ENCODE peak calls at places on chromosome 19, in four cellular contexts. One of them, this sample, is unnamed.
A peak's percentile ranks its signal among the peaks of the same experiment; 100 is the strongest.

GRCh38 chr19:58097783-58098681 is at the start of gene ZSCAN18:
- DNase-seq in psoas muscle: peak; percentile 98
- DNase-seq in neural progenitor cell: peak; percentile 100
- DNase-seq in sigmoid colon: peak; percentile 99
- DNase-seq in this sample: peak; percentile 85

GRCh38 chr19:41703602-41704293 is 4.7 kb upstream of the CEACAM5 start:
- DNase-seq in neural progenitor cell: no peak
- DNase-seq in psoas muscle: no peak
- DNase-seq in sigmoid colon: peak; percentile 30
- DNase-seq in this sample: no peak

GRCh38 chr19:35592226-35592625 is 6.3 kb downstream of the PMIS2 start:
- DNase-seq in sigmoid colon: no peak
- DNase-seq in psoas muscle: no peak
- DNase-seq in neural progenitor cell: peak; percentile 76
- DNase-seq in this sample: no peak

GRCh38 chr19:8342684-8343482 is at the start of gene KANK3:
- DNase-seq in psoas muscle: peak; percentile 95
- DNase-seq in sigmoid colon: peak; percentile 95
- DNase-seq in neural progenitor cell: peak; percentile 97
- DNase-seq in this sample: peak; percentile 84

GRCh38 chr19:33152178-33152577 is 20.3 kb downstream of the WDR88 start:
- DNase-seq in sigmoid colon: no peak
- DNase-seq in psoas muscle: no peak
- DNase-seq in neural progenitor cell: no peak
- DNase-seq in this sample: no peak

GRCh38 chr19:38904463-38905185 is 4.9 kb downstream of the NFKBIB start:
- DNase-seq in neural progenitor cell: no peak
- DNase-seq in psoas muscle: no peak
- DNase-seq in sigmoid colon: no peak
- DNase-seq in this sample: no peak

GRCh38 chr19:12763100-12763499 is 11.5 kb downstream of the BEST2 start:
- DNase-seq in psoas muscle: no peak
- DNase-seq in neural progenitor cell: no peak
- DNase-seq in sigmoid colon: no peak
- DNase-seq in this sample: no peak

GRCh38 chr19:38877781-38878574 is at the start of gene RINL:
- DNase-seq in sigmoid colon: no peak
- DNase-seq in neural progenitor cell: no peak
- DNase-seq in psoas muscle: no peak
- DNase-seq in this sample: no peak

GRCh38 chr19:33302974-33303790 is 848 bp upstream of the CEBPA start:
- DNase-seq in psoas muscle: peak; percentile 68
- DNase-seq in neural progenitor cell: peak; percentile 84
- DNase-seq in sigmoid colon: peak; percentile 81
- DNase-seq in this sample: peak; percentile 42

GRCh38 chr19:33285441-33285927 is 16.9 kb downstream of the CEBPA start:
- DNase-seq in sigmoid colon: no peak
- DNase-seq in neural progenitor cell: no peak
- DNase-seq in psoas muscle: no peak
- DNase-seq in this sample: no peak

GRCh38 chr19:41325947-41326706 is 16.2 kb downstream of the CCDC97 start:
- DNase-seq in psoas muscle: no peak
- DNase-seq in sigmoid colon: no peak
- DNase-seq in neural progenitor cell: no peak
- DNase-seq in this sample: no peak

GRCh38 chr19:32543107-32543900 is 37.7 kb upstream of the PDCD5 start:
- DNase-seq in sigmoid colon: no peak
- DNase-seq in neural progenitor cell: no peak
- DNase-seq in psoas muscle: no peak
- DNase-seq in this sample: no peak

GRCh38 chr19:4585556-4585955 is 26.1 kb upstream of the SEMA6B start:
- DNase-seq in sigmoid colon: no peak
- DNase-seq in psoas muscle: no peak
- DNase-seq in neural progenitor cell: no peak
- DNase-seq in this sample: no peak

GRCh38 chr19:38735257-38735686 is 9.0 kb downstream of the CAPN12 start:
- DNase-seq in psoas muscle: no peak
- DNase-seq in neural progenitor cell: peak; percentile 72
- DNase-seq in sigmoid colon: peak; percentile 66
- DNase-seq in this sample: peak; percentile 37

GRCh38 chr19:7340959-7341837 is 7.5 kb upstream of the ARHGEF18 start:
- DNase-seq in psoas muscle: peak; percentile 80
- DNase-seq in neural progenitor cell: peak; percentile 88
- DNase-seq in sigmoid colon: peak; percentile 89
- DNase-seq in this sample: peak; percentile 37

GRCh38 chr19:33865306-33865705 is 68.6 kb downstream of the KCTD15 start:
- DNase-seq in neural progenitor cell: no peak
- DNase-seq in psoas muscle: no peak
- DNase-seq in sigmoid colon: no peak
- DNase-seq in this sample: no peak

GRCh38 chr19:34471906-34472305 is 9.7 kb upstream of the WTIP start:
- DNase-seq in neural progenitor cell: no peak
- DNase-seq in psoas muscle: no peak
- DNase-seq in sigmoid colon: no peak
- DNase-seq in this sample: peak; percentile 11

GRCh38 chr19:38035515-38036495 is 128.8 kb downstream of the SIPA1L3 start:
- DNase-seq in psoas muscle: no peak
- DNase-seq in sigmoid colon: no peak
- DNase-seq in neural progenitor cell: no peak
- DNase-seq in this sample: no peak

GRCh38 chr19:16404396-16404795 is 67.4 kb downstream of the EPS15L1 start:
- DNase-seq in psoas muscle: no peak
- DNase-seq in neural progenitor cell: no peak
- DNase-seq in sigmoid colon: no peak
- DNase-seq in this sample: no peak

GRCh38 chr19:57031156-57031555 is 88.6 kb upstream of the USP29 start:
- DNase-seq in psoas muscle: no peak
- DNase-seq in neural progenitor cell: no peak
- DNase-seq in sigmoid colon: no peak
- DNase-seq in this sample: no peak

GRCh38 chr19:44789943-44790467 is 12.3 kb downstream of the CBLC start:
- DNase-seq in neural progenitor cell: no peak
- DNase-seq in sigmoid colon: no peak
- DNase-seq in psoas muscle: no peak
- DNase-seq in this sample: no peak

GRCh38 chr19:55253842-55254624 is 4.8 kb downstream of the PPP6R1 start:
- DNase-seq in sigmoid colon: no peak
- DNase-seq in neural progenitor cell: no peak
- DNase-seq in psoas muscle: no peak
- DNase-seq in this sample: no peak

GRCh38 chr19:55257461-55258411 is 1.1 kb downstream of the PPP6R1 start:
- DNase-seq in sigmoid colon: no peak
- DNase-seq in neural progenitor cell: peak; percentile 34
- DNase-seq in psoas muscle: no peak
- DNase-seq in this sample: no peak

GRCh38 chr19:55256562-55257460 is 2.0 kb downstream of the PPP6R1 start:
- DNase-seq in sigmoid colon: no peak
- DNase-seq in neural progenitor cell: no peak
- DNase-seq in psoas muscle: no peak
- DNase-seq in this sample: peak; percentile 2

GRCh38 chr19:55254625-55254977 is 4.2 kb downstream of the PPP6R1 start:
- DNase-seq in neural progenitor cell: no peak
- DNase-seq in sigmoid colon: no peak
- DNase-seq in psoas muscle: no peak
- DNase-seq in this sample: no peak

GRCh38 chr19:55255618-55256423 is 3.0 kb downstream of the PPP6R1 start:
- DNase-seq in neural progenitor cell: no peak
- DNase-seq in psoas muscle: no peak
- DNase-seq in sigmoid colon: no peak
- DNase-seq in this sample: peak; percentile 40
- H3K4me1 ChIP-seq in neural progenitor cell: peaks cover 20% of the 10 kb centered on the region
- H3K4me1 ChIP-seq in psoas muscle: peaks cover 63% of the 10 kb centered on the region
- H3K4me1 ChIP-seq in sigmoid colon: peaks cover 81% of the 10 kb centered on the region
- H3K4me1 ChIP-seq in this sample: peaks cover 14% of the 10 kb centered on the region

GRCh38 chr19:5631511-5632240 is 8.8 kb downstream of the SAFB start:
- DNase-seq in neural progenitor cell: no peak
- DNase-seq in sigmoid colon: no peak
- DNase-seq in psoas muscle: no peak
- DNase-seq in this sample: no peak
- H3K27ac ChIP-seq in neural progenitor cell: no peak overlapping the region
- H3K27ac ChIP-seq in sigmoid colon: peak overlapping the region; percentile 57
- H3K27ac ChIP-seq in psoas muscle: peak overlapping the region; percentile 32
- H3K27ac ChIP-seq in this sample: no peak overlapping the region

DNA sequence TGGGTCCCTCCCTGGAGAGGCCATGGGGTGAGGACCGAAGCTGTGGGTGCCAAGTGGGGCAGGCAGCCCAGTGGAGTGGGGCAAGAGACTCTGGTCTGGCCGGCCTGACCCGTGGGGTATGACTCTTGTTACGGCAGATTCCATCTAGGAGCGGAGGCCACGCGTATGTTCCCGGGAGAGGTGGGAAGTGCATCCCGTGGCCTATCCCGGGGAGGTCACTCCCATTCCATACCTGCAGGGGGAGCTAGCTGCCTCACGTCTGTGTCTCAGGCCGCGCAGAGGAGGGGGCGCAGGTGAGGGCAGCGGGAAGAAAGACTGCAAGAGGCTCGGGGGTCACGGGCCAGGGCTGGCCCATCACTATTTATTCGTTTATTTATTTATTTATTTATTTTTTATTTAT is 4.9 kb downstream of the CSNK1G2 start:
- DNase-seq in neural progenitor cell: peak; percentile 84
- DNase-seq in sigmoid colon: peak; percentile 80
- DNase-seq in psoas muscle: peak; percentile 49
- DNase-seq in this sample: no peak
- TF ChIP-seq CTCF in neural progenitor cell: peak; percentile 67
- TF ChIP-seq CTCF in sigmoid colon: peak; percentile 32
- TF ChIP-seq CTCF in psoas muscle: peak; percentile 39
- TF ChIP-seq CTCF in this sample: peak; percentile 67

GRCh38 chr19:6223461-6224307 is 56.1 kb downstream of the MLLT1 start:
- DNase-seq in sigmoid colon: no peak
- DNase-seq in neural progenitor cell: no peak
- DNase-seq in psoas muscle: peak; percentile 33
- DNase-seq in this sample: no peak
- H3K4me1 ChIP-seq in sigmoid colon: peaks cover 33% of the 10 kb centered on the region
- H3K4me1 ChIP-seq in neural progenitor cell: peaks cover 10% of the 10 kb centered on the region
- H3K4me1 ChIP-seq in psoas muscle: peaks cover 52% of the 10 kb centered on the region
- H3K4me1 ChIP-seq in this sample: no peaks in the 10 kb centered on the region

GRCh38 chr19:51521357-51521756 is 10.1 kb downstream of the SIGLEC6 start:
- DNase-seq in neural progenitor cell: no peak
- DNase-seq in sigmoid colon: no peak
- DNase-seq in psoas muscle: no peak
- DNase-seq in this sample: no peak
- H3K27ac ChIP-seq in neural progenitor cell: no peak overlapping the region
- H3K27ac ChIP-seq in sigmoid colon: no peak overlapping the region
- H3K27ac ChIP-seq in psoas muscle: no peak overlapping the region
- H3K27ac ChIP-seq in this sample: no peak overlapping the region

GRCh38 chr19:31111741-31112140 is 237.5 kb downstream of the TSHZ3 start:
- DNase-seq in sigmoid colon: no peak
- DNase-seq in neural progenitor cell: no peak
- DNase-seq in psoas muscle: no peak
- DNase-seq in this sample: no peak

GRCh38 chr19:31113250-31113685 is 236.0 kb downstream of the TSHZ3 start:
- DNase-seq in neural progenitor cell: no peak
- DNase-seq in sigmoid colon: no peak
- DNase-seq in psoas muscle: no peak
- DNase-seq in this sample: no peak

GRCh38 chr19:31109626-31110025 is 239.6 kb downstream of the TSHZ3 start:
- DNase-seq in neural progenitor cell: no peak
- DNase-seq in sigmoid colon: no peak
- DNase-seq in psoas muscle: no peak
- DNase-seq in this sample: no peak

GRCh38 chr19:31112158-31112557 is 237.1 kb downstream of the TSHZ3 start:
- DNase-seq in neural progenitor cell: no peak
- DNase-seq in sigmoid colon: peak; percentile 27
- DNase-seq in psoas muscle: no peak
- DNase-seq in this sample: no peak

DNA sequence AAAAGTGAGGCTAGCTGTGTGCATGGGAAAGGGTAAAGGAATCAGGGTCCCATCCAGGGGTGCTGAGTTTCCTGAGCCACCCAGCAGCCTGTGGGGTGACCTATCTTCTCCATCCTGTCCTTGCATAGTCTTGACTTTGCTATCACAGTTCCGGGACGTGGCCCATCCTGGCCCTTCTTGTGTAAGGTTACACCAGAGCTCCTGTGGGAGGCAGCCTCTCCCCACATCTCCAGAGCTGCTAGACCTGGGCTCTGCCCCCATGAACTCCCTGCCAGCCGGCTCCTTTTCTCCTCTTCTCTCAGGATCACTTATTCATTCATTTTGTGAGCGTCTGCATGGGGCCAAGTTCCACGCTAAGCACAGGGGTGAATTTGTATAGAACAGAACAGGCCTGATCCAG is 238.9 kb downstream of the TSHZ3 start:
- DNase-seq in neural progenitor cell: peak; percentile 61
- DNase-seq in psoas muscle: no peak
- DNase-seq in sigmoid colon: no peak
- DNase-seq in this sample: peak; percentile 29
- TF ChIP-seq CTCF in neural progenitor cell: peak; percentile 48
- TF ChIP-seq CTCF in psoas muscle: peak; percentile 10
- TF ChIP-seq CTCF in sigmoid colon: no peak
- TF ChIP-seq CTCF in this sample: peak; percentile 60

DNA sequence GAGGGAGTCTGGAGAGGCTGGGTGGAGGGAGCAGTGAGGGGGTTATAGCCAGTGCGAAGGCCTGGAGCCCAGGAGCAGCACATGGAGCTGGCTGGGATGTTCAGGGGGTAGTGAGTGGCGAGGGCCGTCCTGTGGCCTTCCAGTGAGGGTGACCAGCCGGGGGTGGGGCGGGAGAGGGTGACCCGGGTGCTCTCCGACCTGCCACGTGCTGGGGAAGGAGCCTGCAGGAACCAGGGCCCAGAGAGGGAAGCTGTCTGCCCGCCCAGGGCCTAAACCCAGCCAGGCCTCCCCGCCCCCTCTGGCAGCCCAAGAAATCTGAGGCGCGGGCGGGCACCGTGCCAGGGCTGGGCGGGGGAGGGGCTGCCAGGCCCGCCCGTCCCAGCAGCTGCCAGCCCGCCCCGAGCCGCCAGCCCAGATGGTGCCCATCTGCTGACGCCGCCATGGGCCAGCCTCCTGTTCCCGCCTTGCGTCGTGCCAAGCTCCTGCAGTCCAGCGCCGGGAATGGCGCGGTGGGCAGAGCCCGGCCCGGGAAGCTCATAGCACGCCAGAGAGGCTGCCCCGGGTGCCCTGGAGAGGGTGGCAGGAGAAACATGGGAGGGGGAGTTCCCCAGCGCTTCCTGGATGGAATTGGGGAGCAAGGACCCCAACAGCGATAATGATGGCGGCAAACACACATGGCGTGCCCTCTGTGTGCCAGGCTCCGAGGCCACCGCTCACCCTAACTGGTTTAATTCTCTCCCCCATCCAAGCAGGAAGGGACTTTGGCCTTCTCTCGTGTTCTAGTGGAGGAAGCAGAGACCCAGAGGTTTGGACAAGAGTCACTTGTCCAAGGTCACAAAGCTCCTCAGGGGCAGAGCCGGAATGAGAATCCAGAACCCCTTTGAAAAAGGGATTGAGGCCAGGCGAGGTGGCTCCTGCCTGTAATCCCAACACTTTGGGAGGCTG is 21.5 kb downstream of the NFIC start:
- DNase-seq in psoas muscle: peak; percentile 91
- DNase-seq in sigmoid colon: peak; percentile 96
- DNase-seq in neural progenitor cell: no peak
- DNase-seq in this sample: peak; percentile 47
- H3K4me1 ChIP-seq in psoas muscle: peaks cover 83% of the 10 kb centered on the region
- H3K4me1 ChIP-seq in sigmoid colon: peaks cover 87% of the 10 kb centered on the region
- H3K4me1 ChIP-seq in neural progenitor cell: peaks cover 8% of the 10 kb centered on the region
- H3K4me1 ChIP-seq in this sample: peaks cover 28% of the 10 kb centered on the region